ENCODE peak calls at places on chromosomes 7 and 10, in seven cellular contexts. One of them, this sample, is unnamed.

GRCh38 chr10:112446055-112446854 is 459 bp downstream of the ZDHHC6 start:
- DNase-seq in neural crest cell: no peak
- DNase-seq in fibroblast of the aortic adventitia: peak; percentile 22
- DNase-seq in psoas muscle: no peak
- DNase-seq in upper lobe of left lung: no peak
- DNase-seq in OCI-LY7: peak; percentile 8
- DNase-seq in fibroblast of pulmonary artery: peak; percentile 15
- DNase-seq in this sample: peak; percentile 8

GRCh38 chr10:106571216-106571954 is 593.1 kb downstream of the SORCS1 start:
- DNase-seq in neural crest cell: peak; percentile 3
- DNase-seq in fibroblast of the aortic adventitia: peak; percentile 52
- DNase-seq in psoas muscle: no peak
- DNase-seq in upper lobe of left lung: no peak
- DNase-seq in OCI-LY7: peak; percentile 1
- DNase-seq in fibroblast of pulmonary artery: peak; percentile 78
- DNase-seq in this sample: no peak

GRCh38 chr10:69345402-69345801 is 67.1 kb downstream of the HK1 start:
- DNase-seq in neural crest cell: no peak
- DNase-seq in fibroblast of the aortic adventitia: no peak
- DNase-seq in psoas muscle: peak; percentile 57
- DNase-seq in upper lobe of left lung: no peak
- DNase-seq in OCI-LY7: peak; percentile 45
- DNase-seq in fibroblast of pulmonary artery: no peak
- DNase-seq in this sample: no peak

GRCh38 chr10:69466158-69466490 is 14.9 kb downstream of the TSPAN15 start:
- DNase-seq in neural crest cell: no peak
- DNase-seq in fibroblast of the aortic adventitia: no peak
- DNase-seq in psoas muscle: no peak
- DNase-seq in upper lobe of left lung: no peak
- DNase-seq in OCI-LY7: no peak
- DNase-seq in fibroblast of pulmonary artery: no peak
- DNase-seq in this sample: no peak

GRCh38 chr10:112914288-112914952 is 35.6 kb upstream of the TCF7L2 start:
- DNase-seq in neural crest cell: no peak
- DNase-seq in fibroblast of the aortic adventitia: peak; percentile 11
- DNase-seq in psoas muscle: no peak
- DNase-seq in upper lobe of left lung: no peak
- DNase-seq in OCI-LY7: no peak
- DNase-seq in fibroblast of pulmonary artery: no peak
- DNase-seq in this sample: no peak

GRCh38 chr7:146115665-146116451 is 743 bp upstream of the CNTNAP2 start:
- DNase-seq in neural crest cell: peak; percentile 92
- DNase-seq in fibroblast of the aortic adventitia: peak; percentile 10
- DNase-seq in psoas muscle: peak; percentile 48
- DNase-seq in upper lobe of left lung: peak; percentile 86
- DNase-seq in OCI-LY7: peak; percentile 14
- DNase-seq in fibroblast of pulmonary artery: peak; percentile 67
- DNase-seq in this sample: no peak

GRCh38 chr7:34061175-34061574 is 155.8 kb downstream of the BMPER start:
- DNase-seq in neural crest cell: no peak
- DNase-seq in fibroblast of the aortic adventitia: peak; percentile 97
- DNase-seq in psoas muscle: no peak
- DNase-seq in upper lobe of left lung: no peak
- DNase-seq in OCI-LY7: no peak
- DNase-seq in fibroblast of pulmonary artery: peak; percentile 92
- DNase-seq in this sample: no peak

GRCh38 chr7:144747961-144748360 is 87.9 kb downstream of the TPK1 start:
- DNase-seq in neural crest cell: no peak
- DNase-seq in fibroblast of the aortic adventitia: no peak
- DNase-seq in psoas muscle: no peak
- DNase-seq in upper lobe of left lung: no peak
- DNase-seq in OCI-LY7: no peak
- DNase-seq in fibroblast of pulmonary artery: no peak
- DNase-seq in this sample: no peak

GRCh38 chr7:94087664-94088352 is 83.7 kb upstream of the BET1 start:
- DNase-seq in neural crest cell: peak; percentile 25
- DNase-seq in fibroblast of the aortic adventitia: peak; percentile 90
- DNase-seq in psoas muscle: no peak
- DNase-seq in upper lobe of left lung: no peak
- DNase-seq in OCI-LY7: peak; percentile 83
- DNase-seq in fibroblast of pulmonary artery: peak; percentile 91
- DNase-seq in this sample: peak; percentile 10

GRCh38 chr7:140610204-140611165 is 30.1 kb downstream of the DENND2A start:
- DNase-seq in neural crest cell: no peak
- DNase-seq in fibroblast of the aortic adventitia: peak; percentile 24
- DNase-seq in psoas muscle: no peak
- DNase-seq in upper lobe of left lung: no peak
- DNase-seq in OCI-LY7: no peak
- DNase-seq in fibroblast of pulmonary artery: no peak
- DNase-seq in this sample: no peak

GRCh38 chr10:63434866-63435854 is 30.6 kb downstream of the JMJD1C start:
- DNase-seq in neural crest cell: no peak
- DNase-seq in fibroblast of the aortic adventitia: no peak
- DNase-seq in psoas muscle: no peak
- DNase-seq in upper lobe of left lung: no peak
- DNase-seq in OCI-LY7: no peak
- DNase-seq in fibroblast of pulmonary artery: no peak
- DNase-seq in this sample: no peak

GRCh38 chr10:47424231-47424630 is 40.1 kb upstream of the ZNF488 start:
- DNase-seq in neural crest cell: no peak
- DNase-seq in fibroblast of the aortic adventitia: no peak
- DNase-seq in psoas muscle: peak; percentile 24
- DNase-seq in upper lobe of left lung: no peak
- DNase-seq in OCI-LY7: no peak
- DNase-seq in fibroblast of pulmonary artery: no peak
- DNase-seq in this sample: no peak

GRCh38 chr7:64887756-64888508 is 15.1 kb upstream of the ZNF273 start:
- DNase-seq in neural crest cell: peak; percentile 13
- DNase-seq in fibroblast of the aortic adventitia: no peak
- DNase-seq in psoas muscle: no peak
- DNase-seq in upper lobe of left lung: peak; percentile 33
- DNase-seq in OCI-LY7: peak; percentile 42
- DNase-seq in fibroblast of pulmonary artery: no peak
- DNase-seq in this sample: peak; percentile 53

GRCh38 chr10:120606051-120606764 is 149.2 kb downstream of the PLPP4 start:
- DNase-seq in neural crest cell: no peak
- DNase-seq in fibroblast of the aortic adventitia: no peak
- DNase-seq in psoas muscle: no peak
- DNase-seq in upper lobe of left lung: no peak
- DNase-seq in OCI-LY7: no peak
- DNase-seq in fibroblast of pulmonary artery: no peak
- DNase-seq in this sample: no peak
- TF ChIP-seq CTCF in neural crest cell: no peak
- TF ChIP-seq CTCF in fibroblast of the aortic adventitia: no peak
- TF ChIP-seq CTCF in psoas muscle: no peak
- TF ChIP-seq CTCF in upper lobe of left lung: no peak
- TF ChIP-seq CTCF in OCI-LY7: no peak
- TF ChIP-seq CTCF in fibroblast of pulmonary artery: no peak
- TF ChIP-seq CTCF in this sample: no peak

DNA sequence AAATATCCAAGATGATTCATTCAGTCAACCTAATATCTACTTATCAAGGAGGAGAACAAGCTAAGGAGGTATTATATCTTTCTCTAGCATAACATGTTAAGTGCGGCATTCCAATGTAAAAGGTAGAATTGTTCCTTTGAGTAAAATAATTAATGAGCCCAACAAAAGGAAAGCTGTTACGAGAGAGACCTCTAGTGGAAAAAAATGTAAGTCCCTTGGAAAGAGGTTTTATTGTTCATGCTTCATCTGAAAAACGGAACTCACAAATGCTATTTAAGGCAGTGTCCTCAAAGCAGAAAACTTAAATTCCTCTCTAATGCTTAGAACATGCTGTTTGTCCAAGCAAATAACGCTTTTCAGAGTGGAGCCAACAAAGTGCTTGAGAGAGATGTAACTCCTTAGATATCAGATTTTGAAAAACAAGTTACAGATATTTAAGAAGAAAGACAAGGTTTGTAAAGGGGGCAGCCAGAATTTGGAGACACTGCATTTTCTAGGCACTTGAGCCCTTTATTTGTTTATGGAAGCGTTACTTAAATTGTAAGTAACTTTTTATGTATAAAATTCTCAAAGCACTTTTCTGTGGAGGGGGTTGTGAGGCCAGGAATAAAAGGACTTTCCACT is 119.9 kb downstream of the TFEC start:
- DNase-seq in neural crest cell: no peak
- DNase-seq in fibroblast of the aortic adventitia: peak; percentile 69
- DNase-seq in psoas muscle: no peak
- DNase-seq in upper lobe of left lung: no peak
- DNase-seq in OCI-LY7: peak; percentile 33
- DNase-seq in fibroblast of pulmonary artery: peak; percentile 54
- DNase-seq in this sample: no peak
- TF ChIP-seq CTCF in neural crest cell: peak; percentile 80
- TF ChIP-seq CTCF in fibroblast of the aortic adventitia: peak; percentile 63
- TF ChIP-seq CTCF in psoas muscle: peak; percentile 48
- TF ChIP-seq CTCF in upper lobe of left lung: peak; percentile 51
- TF ChIP-seq CTCF in OCI-LY7: peak; percentile 82
- TF ChIP-seq CTCF in fibroblast of pulmonary artery: peak; percentile 70
- TF ChIP-seq CTCF in this sample: peak; percentile 35

GRCh38 chr7:1025747-1026581 is 18.4 kb upstream of the GPR146 start:
- DNase-seq in neural crest cell: no peak
- DNase-seq in fibroblast of the aortic adventitia: no peak
- DNase-seq in psoas muscle: peak; percentile 46
- DNase-seq in upper lobe of left lung: peak; percentile 43
- DNase-seq in OCI-LY7: peak; percentile 89
- DNase-seq in fibroblast of pulmonary artery: no peak
- DNase-seq in this sample: no peak

GRCh38 chr7:1022801-1023465 is 21.4 kb upstream of the GPR146 start:
- DNase-seq in neural crest cell: no peak
- DNase-seq in fibroblast of the aortic adventitia: no peak
- DNase-seq in psoas muscle: peak; percentile 43
- DNase-seq in upper lobe of left lung: peak; percentile 82
- DNase-seq in OCI-LY7: peak; percentile 64
- DNase-seq in fibroblast of pulmonary artery: no peak
- DNase-seq in this sample: no peak

GRCh38 chr7:1024876-1025746 is 19.2 kb upstream of the GPR146 start:
- DNase-seq in neural crest cell: no peak
- DNase-seq in fibroblast of the aortic adventitia: no peak
- DNase-seq in psoas muscle: peak; percentile 39
- DNase-seq in upper lobe of left lung: peak; percentile 55
- DNase-seq in OCI-LY7: peak; percentile 39
- DNase-seq in fibroblast of pulmonary artery: no peak
- DNase-seq in this sample: no peak

GRCh38 chr7:1022356-1022755 is 22.0 kb upstream of the GPR146 start:
- DNase-seq in neural crest cell: no peak
- DNase-seq in fibroblast of the aortic adventitia: no peak
- DNase-seq in psoas muscle: peak; percentile 12
- DNase-seq in upper lobe of left lung: peak; percentile 38
- DNase-seq in OCI-LY7: no peak
- DNase-seq in fibroblast of pulmonary artery: no peak
- DNase-seq in this sample: no peak

GRCh38 chr7:1024331-1024761 is 20.0 kb upstream of the GPR146 start:
- DNase-seq in neural crest cell: no peak
- DNase-seq in fibroblast of the aortic adventitia: no peak
- DNase-seq in psoas muscle: peak; percentile 57
- DNase-seq in upper lobe of left lung: no peak
- DNase-seq in OCI-LY7: peak; percentile 99
- DNase-seq in fibroblast of pulmonary artery: no peak
- DNase-seq in this sample: no peak
- TF ChIP-seq CTCF in neural crest cell: no peak
- TF ChIP-seq CTCF in fibroblast of the aortic adventitia: no peak
- TF ChIP-seq CTCF in psoas muscle: no peak
- TF ChIP-seq CTCF in upper lobe of left lung: no peak
- TF ChIP-seq CTCF in OCI-LY7: no peak
- TF ChIP-seq CTCF in fibroblast of pulmonary artery: no peak
- TF ChIP-seq CTCF in this sample: no peak

GRCh38 chr7:4764402-4765007 is 10.9 kb upstream of the AP5Z1 start:
- DNase-seq in neural crest cell: no peak
- DNase-seq in fibroblast of the aortic adventitia: no peak
- DNase-seq in psoas muscle: no peak
- DNase-seq in upper lobe of left lung: peak; percentile 80
- DNase-seq in OCI-LY7: no peak
- DNase-seq in fibroblast of pulmonary artery: no peak
- DNase-seq in this sample: peak; percentile 16

GRCh38 chr7:4763091-4763793 is 12.2 kb upstream of the AP5Z1 start:
- DNase-seq in neural crest cell: no peak
- DNase-seq in fibroblast of the aortic adventitia: no peak
- DNase-seq in psoas muscle: no peak
- DNase-seq in upper lobe of left lung: no peak
- DNase-seq in OCI-LY7: no peak
- DNase-seq in fibroblast of pulmonary artery: no peak
- DNase-seq in this sample: no peak

GRCh38 chr7:4766666-4767530 is 8.5 kb upstream of the AP5Z1 start:
- DNase-seq in neural crest cell: no peak
- DNase-seq in fibroblast of the aortic adventitia: peak; percentile 16
- DNase-seq in psoas muscle: no peak
- DNase-seq in upper lobe of left lung: peak; percentile 72
- DNase-seq in OCI-LY7: no peak
- DNase-seq in fibroblast of pulmonary artery: no peak
- DNase-seq in this sample: no peak

GRCh38 chr7:4763794-4764185 is 11.6 kb upstream of the AP5Z1 start:
- DNase-seq in neural crest cell: no peak
- DNase-seq in fibroblast of the aortic adventitia: no peak
- DNase-seq in psoas muscle: no peak
- DNase-seq in upper lobe of left lung: no peak
- DNase-seq in OCI-LY7: no peak
- DNase-seq in fibroblast of pulmonary artery: no peak
- DNase-seq in this sample: no peak

GRCh38 chr7:4765776-4766490 is 9.5 kb upstream of the AP5Z1 start:
- DNase-seq in neural crest cell: no peak
- DNase-seq in fibroblast of the aortic adventitia: no peak
- DNase-seq in psoas muscle: no peak
- DNase-seq in upper lobe of left lung: no peak
- DNase-seq in OCI-LY7: no peak
- DNase-seq in fibroblast of pulmonary artery: no peak
- DNase-seq in this sample: no peak
- TF ChIP-seq CTCF in neural crest cell: peak; percentile 31
- TF ChIP-seq CTCF in fibroblast of the aortic adventitia: peak; percentile 37
- TF ChIP-seq CTCF in psoas muscle: peak; percentile 13
- TF ChIP-seq CTCF in upper lobe of left lung: no peak
- TF ChIP-seq CTCF in OCI-LY7: peak; percentile 59
- TF ChIP-seq CTCF in fibroblast of pulmonary artery: peak; percentile 34
- TF ChIP-seq CTCF in this sample: no peak

GRCh38 chr10:19164461-19164860 is 115.9 kb downstream of the MALRD1 start:
- DNase-seq in neural crest cell: no peak
- DNase-seq in fibroblast of the aortic adventitia: no peak
- DNase-seq in psoas muscle: no peak
- DNase-seq in upper lobe of left lung: no peak
- DNase-seq in OCI-LY7: no peak
- DNase-seq in fibroblast of pulmonary artery: no peak
- DNase-seq in this sample: no peak

GRCh38 chr10:19169684-19170083 is 121.1 kb downstream of the MALRD1 start:
- DNase-seq in neural crest cell: no peak
- DNase-seq in fibroblast of the aortic adventitia: peak; percentile 23
- DNase-seq in psoas muscle: no peak
- DNase-seq in upper lobe of left lung: no peak
- DNase-seq in OCI-LY7: no peak
- DNase-seq in fibroblast of pulmonary artery: no peak
- DNase-seq in this sample: no peak

DNA sequence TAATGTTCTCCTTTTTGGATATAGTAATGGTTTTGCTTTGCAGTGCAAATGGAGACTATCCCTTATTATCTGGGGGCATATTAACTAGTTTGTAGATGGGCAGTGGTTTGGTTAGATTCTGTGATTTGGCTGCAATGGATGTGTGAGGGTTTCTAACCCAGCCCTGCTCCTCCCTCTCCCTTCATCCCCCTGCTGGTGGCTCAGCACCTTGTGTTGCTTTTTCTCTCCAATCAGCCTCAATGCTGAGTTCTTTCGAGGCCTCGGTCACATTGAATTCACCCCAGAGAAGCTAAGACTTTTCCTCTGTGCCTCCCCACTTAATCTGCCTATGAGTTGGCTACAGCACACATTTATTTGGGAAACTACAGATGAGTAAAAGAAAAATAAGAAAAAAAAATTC is 120.0 kb downstream of the MALRD1 start:
- DNase-seq in neural crest cell: no peak
- DNase-seq in fibroblast of the aortic adventitia: peak; percentile 3
- DNase-seq in psoas muscle: no peak
- DNase-seq in upper lobe of left lung: no peak
- DNase-seq in OCI-LY7: no peak
- DNase-seq in fibroblast of pulmonary artery: no peak
- DNase-seq in this sample: no peak
- TF ChIP-seq CTCF in neural crest cell: peak; percentile 52
- TF ChIP-seq CTCF in fibroblast of the aortic adventitia: peak; percentile 22
- TF ChIP-seq CTCF in psoas muscle: no peak
- TF ChIP-seq CTCF in upper lobe of left lung: no peak
- TF ChIP-seq CTCF in OCI-LY7: no peak
- TF ChIP-seq CTCF in fibroblast of pulmonary artery: peak; percentile 24
- TF ChIP-seq CTCF in this sample: no peak